ENCODE peak calls at places on chromosomes 3 and 15, in eight cellular contexts. One of them, this sample, is unnamed. For H3K4me1, the result is how much of the 10 kb centered on the place peaks cover.

GRCh38 chr15:90642464-90643300 is 74.5 kb upstream of the BLM start:
- DNase-seq in PC-9: no peak
- DNase-seq in heart left ventricle: no peak
- DNase-seq in neural progenitor cell: no peak
- DNase-seq in cardiac muscle cell: no peak
- DNase-seq in endodermal cell: no peak
- DNase-seq in fibroblast of lung: no peak
- DNase-seq in CD8-positive, alpha-beta T cell: no peak
- DNase-seq in this sample: no peak

GRCh38 chr15:63156708-63157065 is 590 bp downstream of the RPS27L start:
- DNase-seq in fibroblast of lung: peak
- DNase-seq in PC-9: no peak
- DNase-seq in endodermal cell: peak
- DNase-seq in CD8-positive, alpha-beta T cell: no peak
- DNase-seq in heart left ventricle: peak
- DNase-seq in neural progenitor cell: peak
- DNase-seq in cardiac muscle cell: peak
- DNase-seq in this sample: no peak

GRCh38 chr3:40387001-40387894 is at the start of gene ENTPD3:
- DNase-seq in PC-9: peak
- DNase-seq in CD8-positive, alpha-beta T cell: peak
- DNase-seq in endodermal cell: peak
- DNase-seq in neural progenitor cell: peak
- DNase-seq in heart left ventricle: no peak
- DNase-seq in fibroblast of lung: no peak
- DNase-seq in cardiac muscle cell: peak
- DNase-seq in this sample: no peak

GRCh38 chr3:53045107-53045783 is 628 bp downstream of the SFMBT1 start:
- DNase-seq in cardiac muscle cell: peak
- DNase-seq in PC-9: peak
- DNase-seq in fibroblast of lung: peak
- DNase-seq in neural progenitor cell: peak
- DNase-seq in heart left ventricle: peak
- DNase-seq in endodermal cell: no peak
- DNase-seq in CD8-positive, alpha-beta T cell: peak
- DNase-seq in this sample: no peak

GRCh38 chr15:70023064-70023768 is 74.5 kb downstream of the TLE3 start:
- DNase-seq in cardiac muscle cell: no peak
- DNase-seq in CD8-positive, alpha-beta T cell: peak
- DNase-seq in neural progenitor cell: no peak
- DNase-seq in fibroblast of lung: peak
- DNase-seq in PC-9: peak
- DNase-seq in endodermal cell: peak
- DNase-seq in heart left ventricle: no peak
- DNase-seq in this sample: peak

GRCh38 chr3:58672451-58672850 is 5.9 kb upstream of the FAM3D start:
- DNase-seq in PC-9: no peak
- DNase-seq in neural progenitor cell: no peak
- DNase-seq in heart left ventricle: no peak
- DNase-seq in endodermal cell: no peak
- DNase-seq in fibroblast of lung: no peak
- DNase-seq in CD8-positive, alpha-beta T cell: no peak
- DNase-seq in cardiac muscle cell: no peak
- DNase-seq in this sample: no peak

GRCh38 chr3:187744169-187745151 is 808 bp downstream of the BCL6 start:
- DNase-seq in PC-9: peak
- DNase-seq in endodermal cell: peak
- DNase-seq in heart left ventricle: peak
- DNase-seq in cardiac muscle cell: peak
- DNase-seq in fibroblast of lung: peak
- DNase-seq in CD8-positive, alpha-beta T cell: peak
- DNase-seq in neural progenitor cell: peak
- DNase-seq in this sample: no peak

GRCh38 chr3:20772869-20773268 is 586.9 kb upstream of the SGO1 start:
- DNase-seq in endodermal cell: no peak
- DNase-seq in PC-9: no peak
- DNase-seq in fibroblast of lung: no peak
- DNase-seq in neural progenitor cell: no peak
- DNase-seq in heart left ventricle: no peak
- DNase-seq in cardiac muscle cell: no peak
- DNase-seq in CD8-positive, alpha-beta T cell: no peak
- DNase-seq in this sample: no peak

GRCh38 chr3:42148982-42149432 is 57.9 kb downstream of the TRAK1 start:
- DNase-seq in endodermal cell: peak
- DNase-seq in heart left ventricle: peak
- DNase-seq in CD8-positive, alpha-beta T cell: no peak
- DNase-seq in neural progenitor cell: peak
- DNase-seq in cardiac muscle cell: peak
- DNase-seq in PC-9: no peak
- DNase-seq in fibroblast of lung: peak
- DNase-seq in this sample: peak

GRCh38 chr15:27234593-27234992 is 263.6 kb downstream of the GABRG3 start:
- DNase-seq in fibroblast of lung: peak
- DNase-seq in cardiac muscle cell: no peak
- DNase-seq in heart left ventricle: no peak
- DNase-seq in endodermal cell: no peak
- DNase-seq in neural progenitor cell: no peak
- DNase-seq in CD8-positive, alpha-beta T cell: no peak
- DNase-seq in PC-9: no peak
- DNase-seq in this sample: no peak

GRCh38 chr15:33354411-33354810 is 43.6 kb downstream of the RYR3 start:
- DNase-seq in endodermal cell: no peak
- DNase-seq in fibroblast of lung: no peak
- DNase-seq in neural progenitor cell: no peak
- DNase-seq in cardiac muscle cell: no peak
- DNase-seq in CD8-positive, alpha-beta T cell: no peak
- DNase-seq in PC-9: no peak
- DNase-seq in heart left ventricle: no peak
- DNase-seq in this sample: no peak

GRCh38 chr15:70336425-70337009 is 238.8 kb upstream of the TLE3 start:
- DNase-seq in CD8-positive, alpha-beta T cell: no peak
- DNase-seq in cardiac muscle cell: no peak
- DNase-seq in fibroblast of lung: no peak
- DNase-seq in heart left ventricle: no peak
- DNase-seq in PC-9: no peak
- DNase-seq in neural progenitor cell: no peak
- DNase-seq in endodermal cell: no peak
- DNase-seq in this sample: no peak

GRCh38 chr3:178085817-178086123 is 450.5 kb upstream of the KCNMB2 start:
- DNase-seq in endodermal cell: no peak
- DNase-seq in CD8-positive, alpha-beta T cell: no peak
- DNase-seq in neural progenitor cell: no peak
- DNase-seq in PC-9: no peak
- DNase-seq in fibroblast of lung: no peak
- DNase-seq in cardiac muscle cell: no peak
- DNase-seq in heart left ventricle: no peak
- DNase-seq in this sample: no peak

GRCh38 chr3:172208586-172209332 is 169.4 kb downstream of the FNDC3B start:
- DNase-seq in fibroblast of lung: no peak
- DNase-seq in CD8-positive, alpha-beta T cell: no peak
- DNase-seq in cardiac muscle cell: no peak
- DNase-seq in PC-9: no peak
- DNase-seq in heart left ventricle: peak
- DNase-seq in neural progenitor cell: peak
- DNase-seq in endodermal cell: peak
- DNase-seq in this sample: peak

GRCh38 chr3:106431698-106432097 is 562.9 kb upstream of the CBLB start:
- DNase-seq in neural progenitor cell: no peak
- DNase-seq in heart left ventricle: no peak
- DNase-seq in CD8-positive, alpha-beta T cell: no peak
- DNase-seq in endodermal cell: no peak
- DNase-seq in PC-9: no peak
- DNase-seq in fibroblast of lung: peak
- DNase-seq in cardiac muscle cell: no peak
- DNase-seq in this sample: no peak

GRCh38 chr3:8937064-8938020 is 25.9 kb downstream of the RAD18 start:
- DNase-seq in fibroblast of lung: peak
- DNase-seq in endodermal cell: no peak
- DNase-seq in cardiac muscle cell: no peak
- DNase-seq in neural progenitor cell: no peak
- DNase-seq in PC-9: no peak
- DNase-seq in heart left ventricle: no peak
- DNase-seq in CD8-positive, alpha-beta T cell: no peak
- DNase-seq in this sample: peak

GRCh38 chr3:152379415-152380042 is 110.8 kb downstream of the MBNL1 start:
- DNase-seq in neural progenitor cell: no peak
- DNase-seq in PC-9: no peak
- DNase-seq in fibroblast of lung: no peak
- DNase-seq in CD8-positive, alpha-beta T cell: no peak
- DNase-seq in cardiac muscle cell: no peak
- DNase-seq in heart left ventricle: no peak
- DNase-seq in endodermal cell: no peak
- DNase-seq in this sample: peak

GRCh38 chr3:81554348-81554747 is 207.1 kb downstream of the GBE1 start:
- DNase-seq in heart left ventricle: no peak
- DNase-seq in PC-9: no peak
- DNase-seq in CD8-positive, alpha-beta T cell: no peak
- DNase-seq in endodermal cell: no peak
- DNase-seq in neural progenitor cell: no peak
- DNase-seq in fibroblast of lung: peak
- DNase-seq in cardiac muscle cell: no peak
- DNase-seq in this sample: no peak

GRCh38 chr15:38688761-38689160 is 124.1 kb upstream of the RASGRP1 start:
- DNase-seq in endodermal cell: no peak
- DNase-seq in PC-9: no peak
- DNase-seq in neural progenitor cell: no peak
- DNase-seq in CD8-positive, alpha-beta T cell: peak
- DNase-seq in fibroblast of lung: no peak
- DNase-seq in heart left ventricle: no peak
- DNase-seq in cardiac muscle cell: no peak
- DNase-seq in this sample: peak
- H3K27ac ChIP-seq in endodermal cell: no peak
- H3K27ac ChIP-seq in PC-9: no peak
- H3K27ac ChIP-seq in neural progenitor cell: no peak
- H3K27ac ChIP-seq in CD8-positive, alpha-beta T cell: no peak
- H3K27ac ChIP-seq in fibroblast of lung: no peak
- H3K27ac ChIP-seq in heart left ventricle: no peak
- H3K27ac ChIP-seq in cardiac muscle cell: no peak
- H3K27ac ChIP-seq in this sample: no peak

GRCh38 chr15:72113347-72114031 is 4.5 kb downstream of the MYO9A start:
- DNase-seq in CD8-positive, alpha-beta T cell: no peak
- DNase-seq in fibroblast of lung: no peak
- DNase-seq in endodermal cell: no peak
- DNase-seq in PC-9: no peak
- DNase-seq in neural progenitor cell: no peak
- DNase-seq in heart left ventricle: no peak
- DNase-seq in cardiac muscle cell: no peak
- DNase-seq in this sample: no peak
- TF ChIP-seq CTCF in CD8-positive, alpha-beta T cell: no peak
- TF ChIP-seq CTCF in fibroblast of lung: no peak
- TF ChIP-seq CTCF in endodermal cell: no peak
- TF ChIP-seq CTCF in PC-9: no peak
- TF ChIP-seq CTCF in neural progenitor cell: no peak
- TF ChIP-seq CTCF in heart left ventricle: no peak
- TF ChIP-seq CTCF in cardiac muscle cell: no peak
- TF ChIP-seq CTCF in this sample: no peak

GRCh38 chr15:73993211-73993994 is 1.1 kb upstream of the PML start:
- DNase-seq in fibroblast of lung: no peak
- DNase-seq in CD8-positive, alpha-beta T cell: no peak
- DNase-seq in PC-9: no peak
- DNase-seq in heart left ventricle: no peak
- DNase-seq in endodermal cell: no peak
- DNase-seq in neural progenitor cell: no peak
- DNase-seq in cardiac muscle cell: no peak
- DNase-seq in this sample: no peak
- H3K4me1 ChIP-seq in fibroblast of lung: under half
- H3K4me1 ChIP-seq in CD8-positive, alpha-beta T cell: half or more
- H3K4me1 ChIP-seq in PC-9: half or more
- H3K4me1 ChIP-seq in heart left ventricle: half or more
- H3K4me1 ChIP-seq in endodermal cell: under half
- H3K4me1 ChIP-seq in neural progenitor cell: under half
- H3K4me1 ChIP-seq in cardiac muscle cell: under half
- H3K4me1 ChIP-seq in this sample: under half

DNA sequence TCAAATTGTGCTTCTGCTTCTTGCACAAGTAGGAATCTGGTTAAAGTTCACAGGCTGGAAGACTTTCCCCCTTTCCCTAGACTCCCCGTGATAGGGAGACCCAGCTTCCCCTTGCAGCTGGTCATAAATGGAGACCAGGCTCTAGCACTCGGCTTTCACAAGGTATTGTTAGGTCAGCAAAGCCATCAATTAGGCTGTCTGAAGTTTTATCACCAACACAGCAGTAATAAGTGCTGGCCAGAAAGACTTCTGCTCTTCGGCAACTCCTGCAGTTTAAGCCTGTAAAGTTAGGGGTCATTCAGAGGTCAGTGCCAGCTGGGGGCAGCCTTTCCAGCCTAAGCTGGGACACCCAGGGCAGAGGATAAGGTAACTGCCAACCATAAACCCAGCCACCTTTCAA is 203.4 kb downstream of the MEIS2 start:
- DNase-seq in endodermal cell: peak
- DNase-seq in fibroblast of lung: no peak
- DNase-seq in CD8-positive, alpha-beta T cell: no peak
- DNase-seq in cardiac muscle cell: peak
- DNase-seq in PC-9: no peak
- DNase-seq in heart left ventricle: no peak
- DNase-seq in neural progenitor cell: peak
- DNase-seq in this sample: no peak
- H3K27ac ChIP-seq in endodermal cell: peak
- H3K27ac ChIP-seq in fibroblast of lung: no peak
- H3K27ac ChIP-seq in CD8-positive, alpha-beta T cell: no peak
- H3K27ac ChIP-seq in cardiac muscle cell: peak
- H3K27ac ChIP-seq in PC-9: no peak
- H3K27ac ChIP-seq in heart left ventricle: peak
- H3K27ac ChIP-seq in neural progenitor cell: no peak
- H3K27ac ChIP-seq in this sample: no peak

GRCh38 chr15:52163321-52164190 is 27.6 kb downstream of the GNB5 start:
- DNase-seq in PC-9: no peak
- DNase-seq in neural progenitor cell: peak
- DNase-seq in heart left ventricle: no peak
- DNase-seq in fibroblast of lung: no peak
- DNase-seq in CD8-positive, alpha-beta T cell: no peak
- DNase-seq in cardiac muscle cell: peak
- DNase-seq in endodermal cell: peak
- DNase-seq in this sample: no peak
- TF ChIP-seq CTCF in PC-9: no peak
- TF ChIP-seq CTCF in neural progenitor cell: peak
- TF ChIP-seq CTCF in heart left ventricle: no peak
- TF ChIP-seq CTCF in fibroblast of lung: no peak
- TF ChIP-seq CTCF in CD8-positive, alpha-beta T cell: peak
- TF ChIP-seq CTCF in cardiac muscle cell: peak
- TF ChIP-seq CTCF in endodermal cell: peak
- TF ChIP-seq CTCF in this sample: peak